ENCODE peak calls at places on chromosomes 12 and 14, in four cellular contexts. Q is adipocyte, Y is nucleus accumbens, T is pons. B is an unnamed sample.

GRCh38 chr12:10497602-10498001 is 8.1 kb upstream of the EIF2S3B start:
- DNase-seq in Y (no peak), T (no peak), Q (no peak), B (no peak)

GRCh38 chr12:105672576-105672975 is 342.1 kb downstream of the C12orf75 start:
- DNase-seq in T (no peak), Y (no peak), Q (no peak), B (no peak)

GRCh38 chr12:5487971-5488955 is 56.4 kb downstream of the NTF3 start:
- DNase-seq in T (no peak), Y (no peak), Q (peak), B (no peak)

GRCh38 chr12:85322715-85323114 is 42.7 kb downstream of the ALX1 start:
- DNase-seq in Q (peak), Y (no peak), T (no peak), B (peak)

GRCh38 chr14:99325016-99325415 is 53.0 kb upstream of the BCL11B start:
- DNase-seq in Y (no peak), T (no peak), Q (no peak), B (no peak)

GRCh38 chr12:131789638-131790037 is 38.6 kb upstream of the MMP17 start:
- DNase-seq in Q (no peak), T (no peak), Y (no peak), B (no peak)

GRCh38 chr14:97021001-97021400 is 223.8 kb downstream of the VRK1 start:
- DNase-seq in Y (no peak), Q (no peak), T (peak), B (no peak)

GRCh38 chr14:102314242-102315011 is 5.1 kb upstream of the ZNF839 start:
- DNase-seq in Q (peak), T (peak), Y (peak), B (no peak)

GRCh38 chr14:70663707-70664179 is 22.0 kb downstream of the TTC9 start:
- DNase-seq in Q (peak), T (no peak), Y (no peak), B (no peak)

GRCh38 chr12:46371718-46372130 is 849 bp downstream of the SLC38A2 start:
- DNase-seq in T (peak), Q (peak), Y (peak), B (no peak)

GRCh38 chr14:78448483-78449094 is 278.4 kb downstream of the NRXN3 start:
- DNase-seq in Q (peak), T (peak), Y (peak), B (no peak)

GRCh38 chr14:43789458-43789857 is 717.6 kb downstream of the FSCB start:
- DNase-seq in T (no peak), Q (no peak), Y (no peak), B (no peak)

GRCh38 chr14:36884049-36884448 is 222.4 kb downstream of the PAX9 start:
- DNase-seq in Y (no peak), Q (no peak), T (no peak), B (no peak)

GRCh38 chr12:111268738-111269572 is 99.9 kb downstream of the PHETA1 start:
- DNase-seq in T (no peak), Y (no peak), Q (peak), B (no peak)

GRCh38 chr12:113479578-113480335 is 8.1 kb upstream of the LHX5 start:
- DNase-seq in T (no peak), Y (no peak), Q (peak), B (no peak)

GRCh38 chr14:100334904-100335303 is 11.8 kb downstream of the SLC25A47 start:
- DNase-seq in T (no peak), Q (no peak), Y (no peak), B (no peak)

GRCh38 chr12:4690760-4691159 is 29.4 kb upstream of the GALNT8 start:
- DNase-seq in T (no peak), Q (no peak), Y (no peak), B (no peak)

GRCh38 chr14:36570065-36570464 is 12.3 kb downstream of the NKX2-8 start:
- DNase-seq in T (no peak), Y (no peak), Q (no peak), B (no peak)

GRCh38 chr12:53495903-53496751 is 3.1 kb downstream of the MAP3K12 start:
- DNase-seq in T (peak), Y (no peak), Q (peak), B (no peak)

GRCh38 chr12:130565189-130565588 is 150.9 kb downstream of the RIMBP2 start:
- DNase-seq in Y (no peak), Q (no peak), T (no peak), B (no peak)

GRCh38 chr12:114685869-114686268 is 1.9 kb upstream of the TBX3 start:
- DNase-seq in Y (no peak), T (no peak), Q (peak), B (no peak)

GRCh38 chr12:122852336-122853275 is 17.3 kb downstream of the HIP1R start:
- DNase-seq in Y (peak), T (peak), Q (no peak), B (no peak)

GRCh38 chr12:96466939-96467751 is 22.2 kb upstream of the CFAP54 start:
- DNase-seq in Y (no peak), T (no peak), Q (no peak), B (no peak)

GRCh38 chr12:5379737-5380496 is 52.0 kb upstream of the NTF3 start:
- DNase-seq in Y (no peak), Q (no peak), T (no peak), B (no peak)

GRCh38 chr14:69693145-69693544 is 73.8 kb upstream of the SRSF5 start:
- DNase-seq in Q (no peak), Y (peak), T (no peak), B (no peak)

GRCh38 chr12:42588981-42589464 is 523 bp downstream of the PRICKLE1 start:
- DNase-seq in Y (peak), T (no peak), Q (peak), B (no peak)

GRCh38 chr14:96281486-96281885 is 25.5 kb downstream of the BDKRB1 start:
- DNase-seq in T (peak), Q (peak), Y (no peak), B (no peak)

GRCh38 chr12:76455582-76456345 is 103.8 kb downstream of the OSBPL8 start:
- DNase-seq in T (peak), Y (no peak), Q (peak), B (peak)

GRCh38 chr14:72714094-72714493 is 179.8 kb downstream of the DPF3 start:
- DNase-seq in T (no peak), Y (no peak), Q (no peak), B (no peak)

B was measured in non-pigmented ciliary epithelial cell.